ENCODE peak calls at places on chromosomes 7 and 10, in four cellular contexts. One of them, this sample, is unnamed.

GRCh38 chr7:46291601-46292150 is 370.6 kb upstream of the IGFBP3 start:
- DNase-seq in foreskin keratinocyte: peak
- DNase-seq in central memory CD4-positive, alpha-beta T cell: no peak
- DNase-seq in lower leg skin: no peak
- DNase-seq in this sample: no peak

GRCh38 chr7:18116661-18117060 is 89.0 kb upstream of the PRPS1L1 start:
- DNase-seq in foreskin keratinocyte: no peak
- DNase-seq in central memory CD4-positive, alpha-beta T cell: no peak
- DNase-seq in lower leg skin: no peak
- DNase-seq in this sample: no peak

GRCh38 chr10:4426866-4427265 is 399.1 kb upstream of the AKR1E2 start:
- DNase-seq in foreskin keratinocyte: no peak
- DNase-seq in central memory CD4-positive, alpha-beta T cell: no peak
- DNase-seq in lower leg skin: no peak
- DNase-seq in this sample: no peak

GRCh38 chr10:105950410-105950809 is 1214.1 kb downstream of the SORCS1 start:
- DNase-seq in central memory CD4-positive, alpha-beta T cell: no peak
- DNase-seq in foreskin keratinocyte: no peak
- DNase-seq in lower leg skin: no peak
- DNase-seq in this sample: peak

GRCh38 chr7:90530263-90530662 is 60.8 kb downstream of the PTTG1IP2 start:
- DNase-seq in lower leg skin: no peak
- DNase-seq in foreskin keratinocyte: peak
- DNase-seq in central memory CD4-positive, alpha-beta T cell: no peak
- DNase-seq in this sample: no peak

GRCh38 chr10:118662228-118663035 is 67.0 kb upstream of the PRLHR start:
- DNase-seq in central memory CD4-positive, alpha-beta T cell: peak
- DNase-seq in foreskin keratinocyte: no peak
- DNase-seq in lower leg skin: no peak
- DNase-seq in this sample: no peak

GRCh38 chr7:104891949-104892348 is 122.1 kb upstream of the KMT2E start:
- DNase-seq in lower leg skin: no peak
- DNase-seq in central memory CD4-positive, alpha-beta T cell: no peak
- DNase-seq in foreskin keratinocyte: no peak
- DNase-seq in this sample: no peak

GRCh38 chr10:75021851-75022250 is 89.6 kb upstream of the SAMD8 start:
- DNase-seq in lower leg skin: no peak
- DNase-seq in foreskin keratinocyte: no peak
- DNase-seq in central memory CD4-positive, alpha-beta T cell: no peak
- DNase-seq in this sample: no peak

GRCh38 chr7:118472581-118472980 is 248.1 kb downstream of the ANKRD7 start:
- DNase-seq in foreskin keratinocyte: no peak
- DNase-seq in lower leg skin: no peak
- DNase-seq in central memory CD4-positive, alpha-beta T cell: no peak
- DNase-seq in this sample: no peak

GRCh38 chr10:133379152-133379800 is at the start of gene PAOX:
- DNase-seq in lower leg skin: no peak
- DNase-seq in foreskin keratinocyte: no peak
- DNase-seq in central memory CD4-positive, alpha-beta T cell: peak
- DNase-seq in this sample: peak

GRCh38 chr7:107592361-107593024 is 12.4 kb downstream of the BCAP29 start:
- DNase-seq in foreskin keratinocyte: peak
- DNase-seq in lower leg skin: no peak
- DNase-seq in central memory CD4-positive, alpha-beta T cell: no peak
- DNase-seq in this sample: no peak

GRCh38 chr7:106623846-106624245 is 37.1 kb downstream of the CCDC71L start:
- DNase-seq in lower leg skin: no peak
- DNase-seq in central memory CD4-positive, alpha-beta T cell: no peak
- DNase-seq in foreskin keratinocyte: peak
- DNase-seq in this sample: no peak